ENCODE peak calls at places on chromosomes 6 and 20, in seven cellular contexts. D is lower lobe of right lung, A is neural crest cell, K is A549, G is tibial artery, Y is psoas muscle, H is cardiac fibroblast. E is an unnamed sample.
A peak's percentile ranks its signal among the peaks of the same experiment; 100 is the strongest.

GRCh38 chr6:5540375-5540774 is 279.1 kb downstream of the FARS2 start:
- DNase-seq in D (no peak), A (no peak), K (no peak), G (no peak), Y (no peak), H (no peak), E (no peak)

GRCh38 chr6:159691133-159691962 is 1.7 kb downstream of the SOD2 start:
- DNase-seq in D (no peak), A (no peak), K (peak; percentile 50), G (no peak), Y (no peak), H (peak; percentile 97), E (peak; percentile 83)

GRCh38 chr20:14687317-14687716 is 349.9 kb upstream of the FLRT3 start:
- DNase-seq in D (no peak), A (no peak), K (no peak), G (no peak), Y (no peak), H (peak; percentile 2), E (no peak)

GRCh38 chr6:91575032-91575431 is 988.2 kb upstream of the MAP3K7 start:
- DNase-seq in D (no peak), A (no peak), K (no peak), G (no peak), Y (no peak), H (no peak), E (no peak)

GRCh38 chr20:37956099-37956498 is 53.2 kb downstream of the VSTM2L start:
- DNase-seq in D (no peak), A (no peak), K (no peak), G (peak; percentile 2), Y (no peak), H (no peak), E (no peak)

GRCh38 chr6:17494919-17495318 is 101.5 kb downstream of the CAP2 start:
- DNase-seq in D (no peak), A (no peak), K (no peak), G (no peak), Y (no peak), H (peak; percentile 9), E (no peak)

GRCh38 chr6:12572884-12573824 is 143.4 kb upstream of the PHACTR1 start:
- DNase-seq in D (no peak), A (no peak), K (peak; percentile 44), G (no peak), Y (no peak), H (peak; percentile 85), E (peak; percentile 73)

GRCh38 chr20:13024581-13024980 is 15.8 kb downstream of the SPTLC3 start:
- DNase-seq in D (no peak), A (no peak), K (no peak), G (no peak), Y (no peak), H (peak; percentile 56), E (no peak)

GRCh38 chr20:21344216-21344615 is 41.1 kb downstream of the XRN2 start:
- DNase-seq in D (no peak), A (no peak), K (no peak), G (no peak), Y (no peak), H (no peak), E (no peak)

GRCh38 chr6:20919677-20920385 is 385.6 kb downstream of the CDKAL1 start:
- DNase-seq in D (no peak), A (no peak), K (no peak), G (no peak), Y (no peak), H (peak; percentile 53), E (no peak)

GRCh38 chr6:143015300-143015706 is 45.4 kb upstream of the AIG1 start:
- DNase-seq in D (no peak), A (no peak), K (no peak), G (no peak), Y (no peak), H (peak; percentile 30), E (no peak)

GRCh38 chr6:8743146-8743745 is 307.9 kb upstream of the SLC35B3 start:
- DNase-seq in D (no peak), A (no peak), K (peak; percentile 1), G (no peak), Y (no peak), H (no peak), E (no peak)

GRCh38 chr6:160131636-160132296 is 10.2 kb downstream of the SLC22A1 start:
- DNase-seq in D (no peak), A (no peak), K (no peak), G (no peak), Y (no peak), H (no peak), E (no peak)

GRCh38 chr20:21901470-21902275 is 196.2 kb downstream of the PAX1 start:
- DNase-seq in D (no peak), A (no peak), K (no peak), G (peak; percentile 86), Y (peak; percentile 62), H (no peak), E (no peak)

GRCh38 chr6:150646228-150646627 is 46.5 kb downstream of the PLEKHG1 start:
- DNase-seq in D (no peak), A (no peak), K (no peak), G (no peak), Y (no peak), H (no peak), E (no peak)

GRCh38 chr20:34017610-34018009 is 23.9 kb downstream of the RALY start:
- DNase-seq in D (no peak), A (no peak), K (no peak), G (no peak), Y (no peak), H (peak; percentile 73), E (peak; percentile 92)

GRCh38 chr20:49641683-49642649 is 71.7 kb downstream of the B4GALT5 start:
- DNase-seq in D (no peak), A (no peak), K (no peak), G (no peak), Y (no peak), H (no peak), E (no peak)

GRCh38 chr20:9036593-9036992 is 32.3 kb upstream of the PLCB4 start:
- DNase-seq in D (no peak), A (no peak), K (no peak), G (no peak), Y (no peak), H (peak; percentile 27), E (no peak)

GRCh38 chr6:111823831-111824607 is 49.2 kb downstream of the FYN start:
- DNase-seq in D (no peak), A (no peak), K (no peak), G (no peak), Y (no peak), H (peak; percentile 86), E (peak; percentile 61)

GRCh38 chr20:61753987-61754956 is 311.4 kb downstream of the TAF4 start:
- DNase-seq in D (peak; percentile 26), A (no peak), K (no peak), G (no peak), Y (no peak), H (no peak), E (no peak)

GRCh38 chr6:113122060-113122459 is 735.1 kb upstream of the MARCKS start:
- DNase-seq in D (no peak), A (no peak), K (peak; percentile 46), G (no peak), Y (no peak), H (peak; percentile 95), E (peak; percentile 90)

GRCh38 chr6:108627692-108628565 is 67.2 kb downstream of the FOXO3 start:
- DNase-seq in D (no peak), A (no peak), K (no peak), G (no peak), Y (no peak), H (peak; percentile 77), E (peak; percentile 51)

GRCh38 chr6:116695398-116695797 is 14.4 kb downstream of the KPNA5 start:
- DNase-seq in D (no peak), A (no peak), K (no peak), G (no peak), Y (no peak), H (peak; percentile 2), E (no peak)

GRCh38 chr20:52532674-52533073 is 341.1 kb upstream of the ZFP64 start:
- DNase-seq in D (no peak), A (no peak), K (no peak), G (no peak), Y (no peak), H (no peak), E (no peak)

DNA sequence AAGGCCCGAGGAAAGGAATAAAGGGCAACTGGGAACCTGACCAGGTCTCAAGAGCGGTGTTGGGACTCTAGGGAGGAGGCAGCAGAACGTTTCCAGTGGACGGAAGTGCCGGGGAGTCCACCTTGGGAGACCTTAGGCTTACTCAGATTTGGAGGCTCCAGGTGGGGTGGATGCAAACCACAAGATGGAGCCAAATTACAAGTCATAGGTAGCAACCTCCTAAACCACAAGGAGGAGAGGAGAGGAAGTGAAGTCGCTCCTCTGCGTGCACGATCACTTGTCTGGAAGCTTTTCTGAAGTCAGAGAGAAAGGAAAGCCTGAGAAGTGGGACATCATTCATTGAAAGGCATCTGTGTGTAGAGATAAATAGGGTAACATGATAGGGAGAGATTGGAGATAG is 9.3 kb downstream of the HLA-DOA start:
- DNase-seq in D (no peak), A (no peak), K (no peak), G (no peak), Y (no peak), H (no peak), E (no peak)
- TF ChIP-seq CTCF in D (no peak), A (peak; percentile 45), K (peak; percentile 12), G (no peak), Y (no peak), H (no peak), E (peak; percentile 15)

DNA sequence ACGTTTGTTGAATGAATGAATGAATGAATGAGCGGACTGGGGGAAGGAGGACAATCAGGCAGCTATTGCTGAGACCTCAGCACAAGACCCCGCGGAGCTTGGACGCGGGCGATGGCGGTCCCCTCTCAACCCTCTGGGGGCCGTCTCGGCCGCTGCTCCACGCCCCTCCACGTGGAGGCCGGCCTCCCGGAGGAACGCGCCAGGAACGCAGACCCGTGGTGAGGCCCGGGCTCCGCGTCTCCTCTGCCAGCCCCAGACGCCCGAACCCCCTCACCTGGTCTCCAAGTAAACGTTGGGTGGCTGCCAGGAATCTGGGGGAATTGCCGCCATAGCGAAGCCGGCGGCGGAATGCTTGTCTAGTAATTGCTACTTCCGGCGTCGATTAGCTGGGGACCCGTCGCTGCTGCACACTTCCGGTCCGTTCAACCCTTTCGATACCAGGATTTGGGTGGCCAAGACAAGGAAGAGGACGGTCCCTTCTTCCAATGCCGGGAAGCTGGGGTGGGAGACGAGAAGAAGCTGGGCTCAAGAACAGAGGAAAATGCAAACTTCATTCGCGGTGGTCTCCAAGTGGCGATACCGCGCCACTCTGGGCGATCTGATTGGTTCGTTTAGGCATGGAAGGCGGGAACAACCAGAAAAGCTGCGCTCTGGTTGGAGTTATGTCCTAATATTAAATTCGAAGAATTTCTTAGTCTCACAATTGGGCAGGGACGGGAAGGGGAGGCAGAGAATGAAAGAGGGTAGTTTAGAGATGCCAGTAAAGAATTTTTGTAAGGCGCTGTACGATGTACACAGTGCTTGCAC is at the start of gene PPIL1:
- DNase-seq in D (peak; percentile 87), A (peak; percentile 75), K (peak; percentile 88), G (peak; percentile 87), Y (peak; percentile 85), H (peak; percentile 96), E (peak; percentile 85)
- TF ChIP-seq CTCF in D (no peak), A (no peak), K (no peak), G (no peak), Y (no peak), H (no peak), E (peak; percentile 15)

GRCh38 chr20:2865630-2866029 is 7.7 kb upstream of the PTPRA start:
- DNase-seq in D (no peak), A (no peak), K (no peak), G (no peak), Y (no peak), H (no peak), E (no peak)
- TF ChIP-seq CTCF in D (no peak), A (no peak), K (no peak), G (no peak), Y (no peak), H (peak; percentile 11), E (no peak)

GRCh38 chr20:32332614-32333013 is 25.5 kb upstream of the ASXL1 start:
- DNase-seq in D (no peak), A (no peak), K (no peak), G (no peak), Y (no peak), H (peak; percentile 80), E (peak; percentile 60)
- TF ChIP-seq CTCF in D (no peak), A (no peak), K (no peak), G (no peak), Y (no peak), H (no peak), E (no peak)

E was measured in HFFc6.